ENCODE peak calls at places on chromosomes 6 and 20, in five cellular contexts. V is omental fat pad; F is activated CD4-positive, alpha-beta T cell treated with anti-CD3 and anti-CD28 coated beads for 36 hours; G is tibial artery; Z is iPS-NIHi11. X is an unnamed sample.
A peak's percentile ranks its signal among the peaks of the same experiment; 100 is the strongest.

GRCh38 chr6:28811873-28812272 is 111.9 kb downstream of the TRIM27 start:
- DNase-seq in V (no peak), G (no peak), Z (no peak), F (no peak), X (no peak)

GRCh38 chr6:97437087-97437486 is 154.1 kb upstream of the MMS22L start:
- DNase-seq in G (no peak), Z (peak; percentile 43), V (no peak), F (no peak), X (no peak)

GRCh38 chr20:46128310-46129151 is 10.4 kb downstream of the CD40 start:
- DNase-seq in F (peak; percentile 24), V (no peak), Z (peak; percentile 86), G (no peak), X (no peak)

GRCh38 chr20:20482453-20482852 is 114.5 kb downstream of the INSM1 start:
- DNase-seq in Z (no peak), V (no peak), G (no peak), F (no peak), X (no peak)

GRCh38 chr6:21587925-21588811 is 5.4 kb upstream of the SOX4 start:
- DNase-seq in V (no peak), Z (peak; percentile 26), G (peak; percentile 76), F (peak; percentile 63), X (no peak)

GRCh38 chr6:34810936-34811632 is 19.2 kb downstream of the BLTP3A start:
- DNase-seq in F (peak; percentile 60), V (no peak), G (no peak), Z (no peak), X (no peak)

GRCh38 chr6:81480139-81480538 is 272.3 kb downstream of the TENT5A start:
- DNase-seq in F (no peak), Z (no peak), G (no peak), V (no peak), X (no peak)

GRCh38 chr6:137092018-137092417 is 47.3 kb upstream of the IL20RA start:
- DNase-seq in G (no peak), F (no peak), Z (no peak), V (no peak), X (no peak)

GRCh38 chr6:152748843-152749242 is 1.8 kb upstream of the VIP start:
- DNase-seq in G (no peak), V (no peak), F (no peak), Z (no peak), X (no peak)

GRCh38 chr6:106745396-106745795 is 116.0 kb downstream of the QRSL1 start:
- DNase-seq in Z (no peak), V (no peak), G (no peak), F (no peak), X (peak; percentile 22)

GRCh38 chr6:130981409-130981808 is 81.6 kb downstream of the EPB41L2 start:
- DNase-seq in G (no peak), V (no peak), F (no peak), Z (no peak), X (no peak)

GRCh38 chr6:41167173-41167963 is 4.5 kb upstream of the TREM2 start:
- DNase-seq in V (no peak), Z (peak; percentile 73), F (peak; percentile 33), G (no peak), X (no peak)

GRCh38 chr6:156700440-156701057 is 76.6 kb upstream of the ARID1B start:
- DNase-seq in V (no peak), G (no peak), F (no peak), Z (no peak), X (no peak)

GRCh38 chr20:35490736-35491181 is 35.4 kb downstream of the CEP250 start:
- DNase-seq in G (no peak), Z (no peak), F (peak; percentile 72), V (no peak), X (peak; percentile 67)

GRCh38 chr6:153183925-153184324 is 52.8 kb upstream of the RGS17 start:
- DNase-seq in F (no peak), Z (no peak), V (no peak), G (no peak), X (no peak)

GRCh38 chr6:62367601-62368000 is 81.6 kb upstream of the KHDRBS2 start:
- DNase-seq in G (no peak), V (no peak), Z (no peak), F (no peak), X (no peak)

GRCh38 chr6:34714663-34715062 is 18.1 kb upstream of the ILRUN start:
- DNase-seq in Z (no peak), V (no peak), F (no peak), G (no peak), X (no peak)

GRCh38 chr6:2630891-2631458 is 119.7 kb downstream of the MYLK4 start:
- DNase-seq in V (no peak), Z (no peak), F (no peak), G (no peak), X (no peak)

GRCh38 chr6:37696220-37696840 is 1.4 kb downstream of the MDGA1 start:
- DNase-seq in V (no peak), F (peak; percentile 63), G (no peak), Z (peak; percentile 30), X (peak; percentile 71)

GRCh38 chr6:114051031-114051430 is 80.1 kb upstream of the HDAC2 start:
- DNase-seq in F (no peak), V (no peak), Z (no peak), G (no peak), X (no peak)

GRCh38 chr6:151478670-151479069 is 15.1 kb upstream of the CCDC170 start:
- DNase-seq in V (no peak), G (no peak), F (no peak), Z (no peak), X (no peak)

GRCh38 chr6:72940265-72940664 is 285.0 kb downstream of the KHDC1L start:
- DNase-seq in F (no peak), Z (no peak), V (no peak), G (no peak), X (no peak)

GRCh38 chr6:12152023-12152960 is 137.9 kb upstream of the EDN1 start:
- DNase-seq in V (no peak), G (no peak), F (no peak), Z (no peak), X (no peak)

GRCh38 chr6:42722497-42722896 is at the start of gene PRPH2:
- DNase-seq in F (no peak), V (no peak), Z (no peak), G (no peak), X (no peak)

GRCh38 chr20:49297605-49298530 is 20.0 kb upstream of the ZNFX1 start:
- DNase-seq in F (no peak), Z (no peak), V (no peak), G (no peak), X (no peak)

GRCh38 chr6:156963712-156964700 is 186.8 kb downstream of the ARID1B start:
- DNase-seq in G (no peak), V (no peak), Z (no peak), F (peak; percentile 74), X (no peak)

GRCh38 chr6:55009114-55009513 is 162.5 kb downstream of the FAM83B start:
- DNase-seq in G (peak; percentile 37), F (no peak), Z (no peak), V (no peak), X (no peak)

GRCh38 chr6:76703285-76703684 is 630.8 kb upstream of the IMPG1 start:
- DNase-seq in Z (no peak), V (no peak), G (no peak), F (no peak), X (no peak)

GRCh38 chr6:39416728-39417127 is 94.2 kb upstream of the KCNK16 start:
- DNase-seq in G (peak; percentile 80), F (no peak), Z (no peak), V (no peak), X (no peak)

GRCh38 chr6:169702640-169703246 is 817 bp downstream of the C6orf120 start:
- DNase-seq in G (no peak), V (no peak), F (peak; percentile 66), Z (peak; percentile 50), X (no peak)